ENCODE peak calls at places on chromosomes 7 and 10, in eight cellular contexts. U, S, I, W, E, Q, J and C are unnamed samples. For H3K9me3, the result is how much of the 10 kb centered on the place peaks cover.

GRCh38 chr10:65891073-65891981 is 1034.5 kb upstream of the LRRTM3 start:
- DNase-seq in U (no peak), S (no peak), I (no peak), W (peak), E (peak), Q (no peak), J (no peak), C (no peak)

GRCh38 chr7:142477079-142477651 is 219.3 kb upstream of the PRSS58 start:
- DNase-seq in U (peak), S (no peak), I (no peak), W (peak), E (no peak), Q (peak), J (peak), C (no peak)

GRCh38 chr10:69819713-69820506 is 18.2 kb downstream of the COL13A1 start:
- DNase-seq in U (peak), S (no peak), I (no peak), W (no peak), E (peak), Q (no peak), J (peak), C (no peak)

GRCh38 chr7:55423277-55423711 is 58.2 kb downstream of the LANCL2 start:
- DNase-seq in U (peak), S (no peak), I (no peak), W (no peak), E (no peak), Q (no peak), J (peak), C (no peak)

GRCh38 chr10:96390460-96390864 is 31.7 kb upstream of the OPALIN start:
- DNase-seq in U (no peak), S (no peak), I (no peak), W (no peak), E (no peak), Q (no peak), J (no peak), C (no peak)

GRCh38 chr10:25934673-25935139 is 677 bp downstream of the MYO3A start:
- DNase-seq in U (no peak), S (peak), I (no peak), W (peak), E (no peak), Q (no peak), J (peak), C (no peak)

GRCh38 chr10:92110039-92110794 is 180.7 kb downstream of the CPEB3 start:
- DNase-seq in U (peak), S (no peak), I (no peak), W (no peak), E (peak), Q (no peak), J (peak), C (no peak)

GRCh38 chr7:38374507-38374906 is 101.1 kb upstream of the TARP start:
- DNase-seq in U (peak), S (peak), I (no peak), W (peak), E (peak), Q (peak), J (peak), C (peak)

GRCh38 chr7:74454948-74455804 is 1.5 kb downstream of the GTF2IRD1 start:
- DNase-seq in U (no peak), S (no peak), I (peak), W (no peak), E (no peak), Q (no peak), J (no peak), C (no peak)

GRCh38 chr10:76124230-76124629 is 692.8 kb downstream of the LRMDA start:
- DNase-seq in U (no peak), S (no peak), I (no peak), W (no peak), E (no peak), Q (no peak), J (no peak), C (no peak)

GRCh38 chr10:6563720-6564119 is 16.4 kb downstream of the PRKCQ start:
- DNase-seq in U (no peak), S (no peak), I (no peak), W (no peak), E (no peak), Q (no peak), J (no peak), C (no peak)

GRCh38 chr10:131746241-131746711 is 154.5 kb upstream of the PPP2R2D start:
- DNase-seq in U (no peak), S (no peak), I (no peak), W (no peak), E (no peak), Q (no peak), J (no peak), C (no peak)

GRCh38 chr10:131745591-131745990 is 155.2 kb upstream of the PPP2R2D start:
- DNase-seq in U (no peak), S (no peak), I (no peak), W (no peak), E (no peak), Q (no peak), J (no peak), C (no peak)

GRCh38 chr10:131742371-131743000 is 158.3 kb upstream of the PPP2R2D start:
- DNase-seq in U (no peak), S (no peak), I (no peak), W (no peak), E (no peak), Q (no peak), J (no peak), C (no peak)

GRCh38 chr10:131744356-131744755 is 156.5 kb upstream of the PPP2R2D start:
- DNase-seq in U (no peak), S (no peak), I (no peak), W (no peak), E (no peak), Q (no peak), J (no peak), C (no peak)

DNA sequence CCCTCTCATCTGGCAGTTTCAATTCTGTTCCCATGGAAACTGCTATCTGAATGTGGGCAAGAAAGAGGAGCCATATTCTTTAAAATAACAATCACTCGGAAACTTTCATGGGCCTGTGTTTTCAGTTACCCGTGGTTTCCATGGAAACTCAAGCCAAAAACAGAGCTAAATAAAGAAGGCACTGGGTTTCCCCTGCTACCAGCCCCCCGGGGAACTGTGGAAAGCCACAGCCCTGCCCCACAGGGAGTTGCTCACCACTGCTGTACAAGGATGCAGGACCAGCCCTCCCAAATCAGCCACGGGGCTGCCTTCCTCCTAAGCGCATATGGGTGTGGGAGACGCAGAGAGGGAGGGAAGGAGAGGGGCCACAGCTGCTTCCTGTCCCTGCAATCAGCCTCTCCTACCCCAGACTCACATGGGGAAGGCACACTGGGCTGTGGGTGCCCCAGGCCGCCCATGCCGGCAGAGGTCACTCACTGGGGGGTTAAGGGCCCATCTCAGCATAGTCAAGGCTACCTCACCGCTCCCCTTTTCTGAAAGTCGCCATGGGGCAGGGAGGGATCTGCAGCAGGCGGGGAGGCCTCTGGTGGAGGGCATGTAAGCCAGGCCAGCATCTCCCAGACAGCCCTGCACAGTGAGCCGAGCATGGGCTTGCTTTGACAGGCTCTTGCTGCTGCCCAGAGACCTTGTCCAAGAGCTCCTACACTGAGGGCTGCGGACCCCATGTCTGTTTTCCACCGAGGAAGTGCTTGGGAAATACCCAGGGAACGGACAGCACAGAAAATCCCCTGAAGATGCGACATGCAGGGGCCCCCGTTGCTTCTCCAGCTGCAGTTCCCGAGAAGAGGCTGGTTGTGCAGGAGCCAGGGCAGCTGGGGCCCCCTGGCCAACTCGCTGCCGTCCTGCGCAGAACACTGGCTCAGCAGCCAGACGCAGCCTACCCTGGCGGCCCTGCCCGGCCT is 157.3 kb upstream of the PPP2R2D start:
- DNase-seq in U (no peak), S (peak), I (no peak), W (no peak), E (no peak), Q (no peak), J (no peak), C (no peak)
- H3K9me3 ChIP-seq in U (under half), S (under half), I (under half), W (under half), E (under half), Q (under half), J (under half), C (under half)

GRCh38 chr10:5125315-5126044 is 31.3 kb downstream of the AKR1C3 start:
- DNase-seq in U (peak), S (no peak), I (no peak), W (no peak), E (no peak), Q (no peak), J (no peak), C (no peak)
- H3K9me3 ChIP-seq in U (under half), S (under half), I (under half), W (under half), E (under half), Q (under half), J (under half), C (under half)

GRCh38 chr7:64078699-64078994 is 33.4 kb downstream of the ZNF727 start:
- DNase-seq in U (no peak), S (no peak), I (no peak), W (no peak), E (no peak), Q (no peak), J (no peak), C (no peak)
- H3K9me3 ChIP-seq in U (under half), S (half or more), I (half or more), W (under half), E (under half), Q (half or more), J (under half), C (under half)

GRCh38 chr7:157723205-157723604 is 386.4 kb downstream of the DNAJB6 start:
- DNase-seq in U (no peak), S (no peak), I (no peak), W (no peak), E (no peak), Q (no peak), J (no peak), C (no peak)
- H3K9me3 ChIP-seq in U (under half), S (under half), I (under half), W (under half), E (under half), Q (under half), J (under half), C (under half)

DNA sequence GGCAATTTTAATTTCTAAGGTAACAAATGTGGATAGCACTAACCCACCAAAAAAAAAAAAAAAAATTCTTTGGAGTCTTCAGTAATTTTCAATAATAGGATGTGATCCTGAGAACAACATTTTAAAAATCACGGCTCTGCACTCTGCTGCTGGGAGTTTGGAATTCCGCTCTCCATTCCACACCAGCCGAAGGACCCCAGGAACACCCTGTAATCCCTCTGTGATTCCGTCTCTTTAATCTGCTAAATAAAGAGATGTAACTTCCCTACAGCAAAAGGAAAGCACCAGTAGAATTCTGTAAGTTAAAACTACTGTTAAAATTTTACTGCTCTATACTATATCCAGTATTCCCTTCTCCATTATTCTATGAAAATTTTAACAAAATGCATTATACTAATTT is 284.5 kb downstream of the PTPRN2 start:
- DNase-seq in U (no peak), S (peak), I (no peak), W (no peak), E (no peak), Q (no peak), J (no peak), C (no peak)
- H3K9me3 ChIP-seq in U (under half), S (under half), I (under half), W (under half), E (under half), Q (under half), J (under half), C (under half)